ENCODE peak calls at places on chromosomes 4 and X, in five cellular contexts. One of them, this sample, is unnamed.

GRCh38 chr4:53816561-53816960 is 225.3 kb upstream of the LNX1 start:
- DNase-seq in spleen: no peak
- DNase-seq in heart left ventricle: no peak
- DNase-seq in endothelial cell of umbilical vein: no peak
- DNase-seq in HepG2: no peak
- DNase-seq in this sample: no peak

GRCh38 chrX:111914398-111915092 is 38.6 kb downstream of the TRPC5OS start:
- DNase-seq in spleen: no peak
- DNase-seq in heart left ventricle: no peak
- DNase-seq in endothelial cell of umbilical vein: no peak
- DNase-seq in HepG2: no peak
- DNase-seq in this sample: no peak

GRCh38 chrX:111868726-111869638 is 7.0 kb upstream of the TRPC5OS start:
- DNase-seq in spleen: no peak
- DNase-seq in heart left ventricle: no peak
- DNase-seq in endothelial cell of umbilical vein: peak; percentile 1
- DNase-seq in HepG2: no peak
- DNase-seq in this sample: no peak

GRCh38 chr4:136383126-136383525 is 1149.2 kb downstream of the PCDH18 start:
- DNase-seq in spleen: no peak
- DNase-seq in heart left ventricle: no peak
- DNase-seq in endothelial cell of umbilical vein: no peak
- DNase-seq in HepG2: no peak
- DNase-seq in this sample: no peak

GRCh38 chr4:1903035-1903434 is 31.8 kb downstream of the NSD2 start:
- DNase-seq in spleen: no peak
- DNase-seq in heart left ventricle: no peak
- DNase-seq in endothelial cell of umbilical vein: no peak
- DNase-seq in HepG2: no peak
- DNase-seq in this sample: no peak

GRCh38 chr4:147928400-147928799 is 196.5 kb downstream of the ARHGAP10 start:
- DNase-seq in spleen: no peak
- DNase-seq in heart left ventricle: no peak
- DNase-seq in endothelial cell of umbilical vein: peak; percentile 87
- DNase-seq in HepG2: no peak
- DNase-seq in this sample: no peak

GRCh38 chr4:1337376-1337831 is 9.6 kb upstream of the UVSSA start:
- DNase-seq in spleen: peak; percentile 55
- DNase-seq in heart left ventricle: no peak
- DNase-seq in endothelial cell of umbilical vein: no peak
- DNase-seq in HepG2: peak; percentile 29
- DNase-seq in this sample: peak; percentile 47

GRCh38 chr4:72394264-72394663 is 174.8 kb downstream of the ADAMTS3 start:
- DNase-seq in spleen: no peak
- DNase-seq in heart left ventricle: no peak
- DNase-seq in endothelial cell of umbilical vein: no peak
- DNase-seq in HepG2: no peak
- DNase-seq in this sample: no peak

GRCh38 chr4:102580463-102580842 is 79.3 kb downstream of the NFKB1 start:
- DNase-seq in spleen: no peak
- DNase-seq in heart left ventricle: no peak
- DNase-seq in endothelial cell of umbilical vein: no peak
- DNase-seq in HepG2: peak; percentile 40
- DNase-seq in this sample: no peak

GRCh38 chrX:46788902-46789301 is 30.0 kb upstream of the SLC9A7 start:
- DNase-seq in spleen: no peak
- DNase-seq in heart left ventricle: no peak
- DNase-seq in endothelial cell of umbilical vein: no peak
- DNase-seq in HepG2: no peak
- DNase-seq in this sample: no peak

GRCh38 chrX:100512471-100512870 is 72.3 kb upstream of the TNMD start:
- DNase-seq in spleen: no peak
- DNase-seq in heart left ventricle: no peak
- DNase-seq in endothelial cell of umbilical vein: peak; percentile 9
- DNase-seq in HepG2: no peak
- DNase-seq in this sample: peak; percentile 1

GRCh38 chrX:33195698-33196097 is 15.7 kb downstream of the DMD start:
- DNase-seq in spleen: no peak
- DNase-seq in heart left ventricle: no peak
- DNase-seq in endothelial cell of umbilical vein: no peak
- DNase-seq in HepG2: no peak
- DNase-seq in this sample: no peak

GRCh38 chrX:101391831-101392230 is 1.0 kb downstream of the RPL36A start:
- DNase-seq in spleen: no peak
- DNase-seq in heart left ventricle: no peak
- DNase-seq in endothelial cell of umbilical vein: no peak
- DNase-seq in HepG2: no peak
- DNase-seq in this sample: no peak

GRCh38 chr4:803884-804283 is 22.0 kb downstream of the CPLX1 start:
- DNase-seq in spleen: no peak
- DNase-seq in heart left ventricle: no peak
- DNase-seq in endothelial cell of umbilical vein: no peak
- DNase-seq in HepG2: no peak
- DNase-seq in this sample: no peak

GRCh38 chr4:134518574-134519217 is 317.1 kb upstream of the PABPC4L start:
- DNase-seq in spleen: no peak
- DNase-seq in heart left ventricle: no peak
- DNase-seq in endothelial cell of umbilical vein: no peak
- DNase-seq in HepG2: no peak
- DNase-seq in this sample: no peak

GRCh38 chrX:334971-335757 is 16.6 kb upstream of the GTPBP6 start:
- DNase-seq in spleen: peak; percentile 66
- DNase-seq in heart left ventricle: no peak
- DNase-seq in endothelial cell of umbilical vein: no peak
- DNase-seq in HepG2: no peak
- DNase-seq in this sample: no peak

GRCh38 chrX:332496-332860 is 13.9 kb upstream of the GTPBP6 start:
- DNase-seq in spleen: peak; percentile 62
- DNase-seq in heart left ventricle: no peak
- DNase-seq in endothelial cell of umbilical vein: no peak
- DNase-seq in HepG2: no peak
- DNase-seq in this sample: no peak

GRCh38 chrX:334331-334891 is 15.8 kb upstream of the GTPBP6 start:
- DNase-seq in spleen: peak; percentile 72
- DNase-seq in heart left ventricle: no peak
- DNase-seq in endothelial cell of umbilical vein: no peak
- DNase-seq in HepG2: no peak
- DNase-seq in this sample: no peak

GRCh38 chrX:332916-333610 is 14.5 kb upstream of the GTPBP6 start:
- DNase-seq in spleen: peak; percentile 65
- DNase-seq in heart left ventricle: no peak
- DNase-seq in endothelial cell of umbilical vein: no peak
- DNase-seq in HepG2: no peak
- DNase-seq in this sample: no peak

DNA sequence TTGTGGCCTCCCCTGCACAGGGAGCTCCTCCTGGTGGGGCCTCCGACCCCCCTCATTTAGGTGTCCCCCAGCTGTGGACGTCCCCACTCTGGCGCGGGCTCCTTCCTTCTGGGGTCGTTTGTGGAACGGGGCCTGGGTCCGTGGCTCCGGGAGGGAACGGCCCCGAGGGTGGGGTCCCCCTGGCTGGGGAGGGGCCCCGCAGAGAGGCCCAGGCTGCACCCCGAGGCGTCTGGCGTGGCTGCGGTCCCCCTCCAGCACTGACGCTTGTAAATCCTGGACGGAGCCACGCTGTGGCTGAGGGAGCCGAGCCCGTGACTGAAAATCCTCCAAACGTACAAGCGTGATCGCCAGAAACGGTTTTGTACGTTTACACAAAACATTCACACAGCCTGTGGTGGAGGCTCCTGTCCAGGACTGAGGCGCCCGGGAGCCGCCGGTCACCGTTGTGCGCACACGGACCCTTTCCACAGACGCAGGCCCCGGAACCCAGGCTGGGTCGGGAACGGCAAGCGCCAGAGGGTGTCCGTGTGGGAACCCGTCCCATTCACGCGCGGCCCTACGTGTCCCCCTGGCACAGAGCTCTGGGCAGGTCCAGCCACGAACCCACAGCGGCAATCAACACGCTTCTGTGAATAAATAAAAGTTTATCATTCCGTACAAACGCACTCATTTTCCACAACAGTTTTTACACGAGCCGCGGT is 15.2 kb upstream of the GTPBP6 start:
- DNase-seq in spleen: peak; percentile 69
- DNase-seq in heart left ventricle: no peak
- DNase-seq in endothelial cell of umbilical vein: no peak
- DNase-seq in HepG2: no peak
- DNase-seq in this sample: no peak
- H3K36me3 ChIP-seq in spleen: peaks cover 10% of the 10 kb centered on the region
- H3K36me3 ChIP-seq in heart left ventricle: peaks cover 34% of the 10 kb centered on the region
- H3K36me3 ChIP-seq in endothelial cell of umbilical vein: peaks cover 3% of the 10 kb centered on the region
- H3K36me3 ChIP-seq in HepG2: no peaks in the 10 kb centered on the region
- H3K36me3 ChIP-seq in this sample: no peaks in the 10 kb centered on the region

GRCh38 chrX:2388669-2389068 is 112.1 kb downstream of the DHRSX start:
- DNase-seq in spleen: no peak
- DNase-seq in heart left ventricle: no peak
- DNase-seq in endothelial cell of umbilical vein: no peak
- DNase-seq in HepG2: no peak
- DNase-seq in this sample: no peak
- TF ChIP-seq POLR2A in spleen: no peak
- TF ChIP-seq POLR2A in heart left ventricle: no peak
- TF ChIP-seq POLR2A in endothelial cell of umbilical vein: no peak
- TF ChIP-seq POLR2A in HepG2: no peak
- TF ChIP-seq POLR2A in this sample: no peak

GRCh38 chr4:118313098-118313497 is 39.7 kb downstream of the PRSS12 start:
- DNase-seq in spleen: no peak
- DNase-seq in heart left ventricle: no peak
- DNase-seq in endothelial cell of umbilical vein: no peak
- DNase-seq in HepG2: no peak
- DNase-seq in this sample: no peak

GRCh38 chr4:118318931-118319330 is 33.9 kb downstream of the PRSS12 start:
- DNase-seq in spleen: no peak
- DNase-seq in heart left ventricle: no peak
- DNase-seq in endothelial cell of umbilical vein: no peak
- DNase-seq in HepG2: no peak
- DNase-seq in this sample: no peak

GRCh38 chr4:118308306-118309030 is 44.3 kb downstream of the PRSS12 start:
- DNase-seq in spleen: no peak
- DNase-seq in heart left ventricle: no peak
- DNase-seq in endothelial cell of umbilical vein: no peak
- DNase-seq in HepG2: no peak
- DNase-seq in this sample: no peak

DNA sequence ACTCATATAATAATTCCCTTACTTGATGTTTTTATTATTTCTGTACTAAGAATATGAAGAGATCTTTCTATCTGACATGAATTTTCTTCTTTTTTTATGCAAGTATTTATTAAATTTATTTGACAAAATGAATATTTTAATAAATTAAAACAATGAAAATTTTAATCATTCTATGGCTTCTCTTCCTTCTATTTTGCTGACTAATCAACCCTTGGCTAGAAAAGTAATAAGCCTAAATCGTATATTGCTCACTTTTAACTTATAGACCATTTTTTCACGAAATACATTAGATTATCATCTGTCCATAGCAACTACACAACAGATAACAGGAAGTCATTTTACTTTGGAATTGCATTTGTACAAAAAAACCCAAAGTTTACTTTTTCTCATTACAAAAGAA is 38.6 kb downstream of the PRSS12 start:
- DNase-seq in spleen: no peak
- DNase-seq in heart left ventricle: no peak
- DNase-seq in endothelial cell of umbilical vein: no peak
- DNase-seq in HepG2: no peak
- DNase-seq in this sample: no peak
- H3K36me3 ChIP-seq in spleen: no peaks in the 10 kb centered on the region
- H3K36me3 ChIP-seq in heart left ventricle: no peaks in the 10 kb centered on the region
- H3K36me3 ChIP-seq in endothelial cell of umbilical vein: no peaks in the 10 kb centered on the region
- H3K36me3 ChIP-seq in HepG2: no peaks in the 10 kb centered on the region
- H3K36me3 ChIP-seq in this sample: no peaks in the 10 kb centered on the region

GRCh38 chr4:95232358-95233156 is 316.2 kb downstream of the UNC5C start:
- DNase-seq in spleen: no peak
- DNase-seq in heart left ventricle: no peak
- DNase-seq in endothelial cell of umbilical vein: no peak
- DNase-seq in HepG2: no peak
- DNase-seq in this sample: no peak

GRCh38 chr4:95243892-95244291 is 304.9 kb downstream of the UNC5C start:
- DNase-seq in spleen: no peak
- DNase-seq in heart left ventricle: no peak
- DNase-seq in endothelial cell of umbilical vein: no peak
- DNase-seq in HepG2: no peak
- DNase-seq in this sample: no peak

DNA sequence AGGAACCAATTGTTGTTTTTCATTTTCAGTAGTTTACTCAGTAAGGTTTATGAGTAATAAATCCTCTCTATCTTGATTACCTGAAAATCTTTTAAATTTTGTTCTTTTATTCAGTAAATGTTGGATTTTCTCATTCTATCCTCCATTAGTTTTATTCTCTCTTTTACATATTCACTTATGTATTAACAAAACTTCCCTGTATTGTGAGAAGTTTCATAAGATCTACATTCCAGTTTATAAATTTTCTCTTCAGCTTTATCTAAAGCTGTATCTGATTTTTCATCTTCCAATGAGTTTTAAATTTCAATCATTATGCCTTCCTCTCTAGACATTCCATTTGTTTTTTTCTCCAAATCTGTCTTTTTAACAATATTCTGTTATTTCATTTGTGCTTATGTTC is 310.2 kb downstream of the UNC5C start:
- DNase-seq in spleen: no peak
- DNase-seq in heart left ventricle: no peak
- DNase-seq in endothelial cell of umbilical vein: no peak
- DNase-seq in HepG2: no peak
- DNase-seq in this sample: no peak
- TF ChIP-seq POLR2A in spleen: no peak
- TF ChIP-seq POLR2A in heart left ventricle: no peak
- TF ChIP-seq POLR2A in endothelial cell of umbilical vein: no peak
- TF ChIP-seq POLR2A in HepG2: no peak
- TF ChIP-seq POLR2A in this sample: no peak

GRCh38 chr4:105272002-105272401 is 125.3 kb downstream of the TET2 start:
- DNase-seq in spleen: no peak
- DNase-seq in heart left ventricle: no peak
- DNase-seq in endothelial cell of umbilical vein: no peak
- DNase-seq in HepG2: no peak
- DNase-seq in this sample: no peak
- H3K36me3 ChIP-seq in spleen: peaks cover 52% of the 10 kb centered on the region
- H3K36me3 ChIP-seq in heart left ventricle: peaks cover 85% of the 10 kb centered on the region
- H3K36me3 ChIP-seq in endothelial cell of umbilical vein: peaks cover 13% of the 10 kb centered on the region
- H3K36me3 ChIP-seq in HepG2: peaks cover 40% of the 10 kb centered on the region
- H3K36me3 ChIP-seq in this sample: peaks cover 2% of the 10 kb centered on the region